ENCODE peak calls at places on chromosomes 13 and 19, in five cellular contexts. S, I, L, P and G are unnamed samples.

GRCh38 chr13:52892925-52893324 is 44.5 kb upstream of the PCDH8 start:
- DNase-seq in S (no peak), I (no peak), L (no peak), P (no peak), G (peak; percentile 31)

GRCh38 chr19:51784922-51785690 is 9.9 kb upstream of the FPR3 start:
- DNase-seq in S (no peak), I (no peak), L (no peak), P (no peak), G (no peak)

GRCh38 chr19:33456076-33456844 is 65.3 kb downstream of the PEPD start:
- DNase-seq in S (no peak), I (no peak), L (no peak), P (no peak), G (no peak)

GRCh38 chr19:1269478-1270167 is 491 bp downstream of the CIRBP start:
- DNase-seq in S (no peak), I (peak; percentile 66), L (peak; percentile 74), P (no peak), G (peak; percentile 86)

GRCh38 chr13:73945871-73946270 is 188.3 kb downstream of the KLF12 start:
- DNase-seq in S (no peak), I (no peak), L (no peak), P (no peak), G (no peak)

GRCh38 chr19:18833849-18834643 is 2.3 kb downstream of the UPF1 start:
- DNase-seq in S (no peak), I (peak; percentile 53), L (peak; percentile 23), P (no peak), G (no peak)

GRCh38 chr13:30755678-30756077 is 20.3 kb downstream of the ALOX5AP start:
- DNase-seq in S (no peak), I (no peak), L (no peak), P (no peak), G (no peak)

GRCh38 chr13:100336795-100337516 is 248.1 kb downstream of the PCCA start:
- DNase-seq in S (no peak), I (peak; percentile 80), L (no peak), P (no peak), G (no peak)

GRCh38 chr13:113121928-113122420 is 625 bp upstream of the F10 start:
- DNase-seq in S (no peak), I (no peak), L (no peak), P (no peak), G (no peak)

DNA sequence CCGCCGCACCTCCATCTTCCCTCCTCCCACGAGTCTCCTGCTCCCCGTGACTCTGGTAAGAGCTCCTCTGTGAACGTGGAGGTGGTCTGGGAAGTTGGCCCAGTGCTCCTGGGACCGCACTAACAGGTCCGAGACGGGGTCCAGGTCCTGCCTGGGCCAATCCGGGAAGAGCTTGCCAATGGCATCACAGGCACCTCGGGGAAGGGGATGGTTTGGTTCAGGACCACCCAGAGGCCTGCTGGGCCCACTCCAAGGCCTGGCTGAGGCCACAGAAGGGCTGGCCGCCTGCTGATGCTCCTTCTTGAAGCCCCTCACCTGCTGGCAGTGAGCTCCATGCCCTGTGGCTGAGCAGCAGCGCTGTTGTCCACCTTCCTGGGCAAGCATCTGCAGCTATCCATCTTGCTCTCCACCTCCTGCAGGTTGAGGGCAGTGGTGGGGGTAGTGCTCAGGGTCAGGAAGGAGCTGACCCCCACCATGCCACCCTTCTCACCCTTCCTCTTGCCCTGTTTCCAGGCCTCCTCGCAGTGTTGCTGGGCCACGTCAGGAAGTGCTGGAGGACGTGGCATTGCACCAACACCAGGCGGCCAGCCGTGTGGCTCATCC is 41.2 kb upstream of the TPM4 start:
- DNase-seq in S (no peak), I (no peak), L (no peak), P (no peak), G (no peak)
- TF ChIP-seq POLR2AphosphoS5 in S (no peak), I (no peak), L (no peak), P (no peak), G (no peak)

GRCh38 chr19:34499155-34499834 is 17.7 kb downstream of the WTIP start:
- DNase-seq in S (no peak), I (no peak), L (no peak), P (no peak), G (no peak)
- H3K4me1 ChIP-seq in S (peaks cover 4% of the 10 kb centered on the region), I (peaks cover 24% of the 10 kb centered on the region), L (peaks cover 7% of the 10 kb centered on the region), P (peaks cover 22% of the 10 kb centered on the region), G (peaks cover 7% of the 10 kb centered on the region)

DNA sequence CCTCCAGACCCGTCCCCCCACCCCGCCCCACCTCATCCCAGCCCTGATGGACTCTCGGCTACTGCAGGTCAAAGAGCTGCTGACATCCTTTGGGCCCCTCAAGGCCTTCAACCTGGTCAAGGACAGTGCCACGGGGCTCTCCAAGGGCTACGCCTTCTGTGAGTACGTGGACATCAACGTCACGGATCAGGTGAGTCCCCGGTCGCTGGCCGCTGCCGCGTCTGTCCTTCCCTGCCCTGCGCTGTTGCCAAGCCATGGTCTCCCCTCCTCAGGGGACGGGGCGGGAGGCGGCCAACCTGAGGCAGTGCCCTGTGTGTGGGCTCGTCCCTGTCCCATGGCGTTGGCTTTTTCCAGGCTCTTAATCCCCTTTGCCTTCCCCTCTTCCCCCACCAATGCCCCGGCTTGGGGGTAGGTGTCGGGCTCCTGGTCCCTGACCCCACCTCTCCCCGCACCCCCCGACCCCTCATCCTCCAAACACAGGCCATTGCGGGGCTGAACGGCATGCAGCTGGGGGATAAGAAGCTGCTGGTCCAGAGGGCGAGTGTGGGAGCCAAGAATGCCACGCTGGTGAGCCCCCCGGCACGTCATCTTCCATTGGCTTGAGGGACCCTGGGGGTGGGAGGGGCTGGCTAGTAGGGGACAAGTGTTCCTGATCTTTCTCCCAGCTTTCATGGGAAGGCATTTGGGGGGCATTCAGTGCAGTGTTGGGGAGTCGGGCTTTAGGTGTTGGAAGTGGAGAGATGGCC is 6.2 kb upstream of the EPN1 start:
- DNase-seq in S (no peak), I (no peak), L (peak; percentile 16), P (no peak), G (no peak)
- TF ChIP-seq POLR2AphosphoS5 in S (no peak), I (no peak), L (no peak), P (no peak), G (no peak)

DNA sequence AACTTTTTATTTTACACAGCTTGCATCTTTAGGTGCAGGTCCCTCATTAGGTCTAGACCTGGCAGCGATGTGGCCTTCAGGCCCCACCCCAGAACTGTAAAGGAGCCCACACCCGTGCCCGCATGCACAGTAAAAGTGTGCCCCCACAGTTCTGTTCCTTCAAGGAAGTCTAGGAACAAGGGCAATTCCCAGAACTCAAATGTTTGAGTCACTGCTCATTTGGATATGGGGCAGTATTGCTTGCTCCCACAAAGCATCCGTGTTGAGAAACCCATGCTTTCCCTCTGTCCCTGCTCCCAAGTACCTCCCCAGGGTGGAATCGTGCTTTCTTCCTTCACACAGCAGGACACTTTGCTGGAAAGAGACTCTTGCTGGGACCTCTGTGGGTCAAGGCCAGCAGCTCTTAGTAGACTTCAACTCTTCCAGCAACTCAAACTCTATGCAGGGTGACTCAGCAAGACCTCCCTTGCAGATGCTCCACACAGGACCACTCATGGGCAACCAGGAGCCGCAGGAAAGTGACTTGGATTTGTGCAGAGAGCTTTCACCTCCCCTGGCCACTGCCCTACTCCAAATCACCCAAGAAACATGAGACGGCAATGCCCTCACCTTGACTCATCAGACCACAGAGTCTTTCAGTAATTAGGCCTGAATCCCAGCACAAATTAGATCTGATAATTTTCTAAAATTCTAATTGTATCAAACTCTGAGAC is 12.3 kb downstream of the SLC7A1 start:
- DNase-seq in S (no peak), I (no peak), L (no peak), P (no peak), G (no peak)
- H3K4me1 ChIP-seq in S (peaks cover 30% of the 10 kb centered on the region), I (peaks cover 67% of the 10 kb centered on the region), L (peaks cover 36% of the 10 kb centered on the region), P (peaks cover 19% of the 10 kb centered on the region), G (peaks cover 21% of the 10 kb centered on the region)

DNA sequence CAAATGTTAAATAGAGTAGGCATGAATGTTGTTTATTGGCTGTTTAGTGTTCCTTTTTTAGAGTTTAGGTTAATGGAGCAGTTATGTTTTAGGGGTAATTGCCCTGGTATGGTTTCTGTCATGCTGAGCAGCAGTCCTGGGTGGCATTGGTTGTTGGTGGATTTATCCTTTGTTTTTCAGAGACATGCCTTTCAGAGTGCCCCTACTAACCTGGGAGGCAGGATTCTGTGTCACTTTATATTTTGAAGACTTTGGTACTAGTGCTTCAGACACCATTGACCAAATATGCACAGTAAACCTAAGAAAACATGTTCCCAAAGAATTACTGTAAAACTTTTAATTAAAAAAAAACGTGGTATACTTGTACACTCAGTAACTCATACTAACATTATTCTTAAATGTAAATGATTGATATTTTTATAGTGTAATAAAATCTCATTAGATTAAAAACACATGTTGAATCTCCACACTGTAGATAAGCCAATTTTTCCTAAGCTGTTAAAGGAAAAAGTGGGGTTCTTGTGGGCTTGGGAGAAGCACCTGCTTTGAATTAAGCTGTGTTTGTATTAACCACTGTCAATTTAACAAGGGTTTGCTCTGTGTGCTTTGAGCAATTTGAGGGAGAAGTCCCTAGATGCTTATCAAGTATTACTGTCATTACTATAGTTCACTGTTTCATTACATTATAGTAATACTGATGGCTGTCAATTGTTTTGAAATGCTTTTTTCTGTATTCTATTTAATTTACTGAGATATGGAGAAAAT is 133.2 kb downstream of the LMO7 start:
- DNase-seq in S (no peak), I (no peak), L (no peak), P (no peak), G (no peak)
- TF ChIP-seq POLR2AphosphoS5 in S (no peak), I (no peak), L (no peak), P (no peak), G (no peak)

GRCh38 chr19:4707956-4708650 is 15.5 kb downstream of the DPP9 start:
- DNase-seq in S (no peak), I (no peak), L (no peak), P (no peak), G (peak; percentile 85)

GRCh38 chr19:4707322-4707721 is 16.3 kb downstream of the DPP9 start:
- DNase-seq in S (no peak), I (no peak), L (no peak), P (no peak), G (no peak)

GRCh38 chr19:4710281-4710600 is 13.4 kb downstream of the DPP9 start:
- DNase-seq in S (no peak), I (no peak), L (no peak), P (no peak), G (no peak)

GRCh38 chr19:4711211-4711610 is 12.4 kb downstream of the DPP9 start:
- DNase-seq in S (no peak), I (no peak), L (no peak), P (no peak), G (no peak)

DNA sequence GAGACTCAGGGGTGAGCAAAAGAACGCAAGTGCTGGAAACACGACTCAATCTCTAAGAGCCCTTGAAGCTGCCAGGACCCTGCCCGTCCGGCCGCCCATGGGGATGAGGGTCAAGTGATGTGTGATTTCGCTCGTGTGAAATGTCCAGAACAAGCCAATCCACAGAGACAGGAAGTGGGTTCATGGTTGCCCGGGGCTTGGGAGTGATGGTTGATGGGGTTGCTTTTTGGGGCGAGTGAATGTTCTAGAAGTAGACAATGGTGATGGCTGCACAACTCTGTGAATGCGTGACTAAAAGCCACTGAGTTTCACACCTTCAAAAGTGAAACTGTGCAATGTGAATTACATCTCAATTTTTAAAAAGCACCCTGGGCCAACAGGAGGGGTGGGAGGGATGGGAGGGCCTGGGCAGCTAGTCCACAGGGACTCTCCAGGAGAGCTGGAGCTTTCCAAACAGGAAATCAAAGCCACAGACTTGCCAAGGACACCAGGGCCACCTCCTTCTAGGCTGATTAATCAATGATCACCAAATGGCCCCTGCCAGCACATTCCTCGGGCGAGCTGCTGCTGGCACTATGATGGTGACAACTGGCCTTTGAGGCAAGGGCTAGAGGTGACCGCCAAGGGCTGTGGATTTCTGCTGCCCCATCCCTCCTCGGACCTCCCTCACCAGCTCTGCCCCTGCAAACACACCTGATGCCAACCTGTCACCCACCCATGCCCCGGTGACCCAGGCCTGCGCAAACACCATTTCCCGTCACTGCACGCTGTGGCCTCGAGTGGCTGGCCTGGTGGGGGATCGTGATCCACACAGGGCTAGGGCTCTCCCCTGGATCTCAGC is 14.0 kb downstream of the DPP9 start:
- DNase-seq in S (no peak), I (no peak), L (no peak), P (no peak), G (peak; percentile 81)
- H3K4me1 ChIP-seq in S (peaks cover 29% of the 10 kb centered on the region), I (peaks cover 51% of the 10 kb centered on the region), L (no peaks in the 10 kb centered on the region), P (peaks cover 9% of the 10 kb centered on the region), G (peaks cover 86% of the 10 kb centered on the region)